ENCODE peak calls at places on chromosomes 12 and 14, in eight cellular contexts. P is CD4-positive, alpha-beta T cell; R is psoas muscle; W is WTC11; J is fibroblast of lung; Y is RWPE2; B is neural crest cell; I is GM12865. D is an unnamed sample.

GRCh38 chr14:61662437-61663311 is 32.6 kb upstream of the HIF1A start:
- DNase-seq in P (peak), W (no peak), I (peak), R (no peak), J (peak), B (no peak), Y (no peak), D (no peak)

GRCh38 chr14:71354142-71354541 is 446.9 kb downstream of the PCNX1 start:
- DNase-seq in B (no peak), I (no peak), J (no peak), Y (no peak), P (no peak), W (no peak), R (no peak), D (no peak)

GRCh38 chr12:98002887-98003493 is 512.4 kb upstream of the TMPO start:
- DNase-seq in J (peak), Y (no peak), B (peak), P (no peak), W (peak), I (peak), R (no peak), D (no peak)

GRCh38 chr12:51814311-51815088 is 34.0 kb downstream of the FIGNL2 start:
- DNase-seq in P (peak), J (peak), I (peak), B (peak), W (peak), Y (no peak), R (peak), D (no peak)

GRCh38 chr14:60091550-60092511 is at the start of gene PCNX4:
- DNase-seq in W (peak), Y (peak), B (peak), P (peak), J (peak), R (peak), I (peak), D (peak)

GRCh38 chr12:18250313-18250916 is 10.9 kb upstream of the PIK3C2G start:
- DNase-seq in W (no peak), P (no peak), I (peak), Y (no peak), R (no peak), J (peak), B (peak), D (no peak)

GRCh38 chr12:26187014-26187413 is 8.4 kb upstream of the SSPN start:
- DNase-seq in I (no peak), Y (no peak), P (no peak), J (no peak), W (no peak), R (no peak), B (no peak), D (no peak)

GRCh38 chr14:68951051-68951797 is 27.9 kb downstream of the ACTN1 start:
- DNase-seq in P (no peak), Y (peak), I (no peak), B (no peak), J (peak), W (no peak), R (peak), D (peak)

GRCh38 chr12:104280111-104280510 is 23.4 kb upstream of the EID3 start:
- DNase-seq in R (no peak), Y (no peak), W (no peak), B (no peak), J (no peak), I (no peak), P (no peak), D (no peak)

GRCh38 chr12:128365831-128366231 is 98.9 kb downstream of the TMEM132C start:
- DNase-seq in I (no peak), P (no peak), Y (no peak), J (no peak), R (peak), B (peak), W (no peak), D (no peak)

GRCh38 chr12:108798551-108799221 is 58.7 kb downstream of the SSH1 start:
- DNase-seq in P (no peak), I (no peak), R (no peak), J (peak), W (no peak), B (no peak), Y (no peak), D (peak)

GRCh38 chr14:102255401-102256190 is 49.4 kb downstream of the MOK start:
- DNase-seq in B (no peak), P (no peak), Y (no peak), I (no peak), J (peak), W (no peak), R (no peak), D (no peak)

GRCh38 chr14:67059576-67059975 is 129.7 kb upstream of the GARIN2 start:
- DNase-seq in Y (no peak), I (no peak), J (no peak), W (no peak), B (no peak), R (no peak), P (no peak), D (no peak)

GRCh38 chr12:113086249-113087164 is 30.0 kb downstream of the DTX1 start:
- DNase-seq in J (no peak), Y (no peak), I (peak), R (no peak), W (no peak), B (no peak), P (peak), D (no peak)

GRCh38 chr12:75526655-75527511 is 15.5 kb upstream of the KRR1 start:
- DNase-seq in Y (no peak), I (peak), R (no peak), P (no peak), W (peak), J (peak), B (peak), D (no peak)

GRCh38 chr12:122399592-122400373 is 22.7 kb downstream of the CLIP1 start:
- DNase-seq in R (peak), P (peak), I (peak), Y (no peak), J (peak), W (peak), B (peak), D (no peak)

GRCh38 chr14:57656853-57657252 is 163.2 kb upstream of the CCDC198 start:
- DNase-seq in R (no peak), I (no peak), Y (no peak), P (no peak), B (no peak), J (no peak), W (no peak), D (no peak)

GRCh38 chr12:89737000-89737399 is 28.4 kb upstream of the ATP2B1 start:
- DNase-seq in B (no peak), I (no peak), W (no peak), P (no peak), R (no peak), Y (no peak), J (no peak), D (no peak)

GRCh38 chr14:92704036-92704804 is 44.2 kb downstream of the LGMN start:
- DNase-seq in R (no peak), I (peak), B (no peak), W (no peak), J (no peak), Y (no peak), P (no peak), D (peak)

GRCh38 chr12:6963016-6963731 is 7.3 kb downstream of the PHB2 start:
- DNase-seq in B (no peak), I (no peak), J (no peak), W (peak), R (peak), P (no peak), Y (peak), D (no peak)

GRCh38 chr12:34336619-34337465 is 314.5 kb downstream of the ALG10 start:
- DNase-seq in B (no peak), I (no peak), P (no peak), Y (no peak), R (no peak), W (no peak), J (no peak), D (no peak)

GRCh38 chr14:74038015-74038859 is 19.1 kb downstream of the BBOF1 start:
- DNase-seq in W (no peak), I (peak), P (no peak), B (no peak), R (no peak), Y (no peak), J (peak), D (no peak)

GRCh38 chr14:26379951-26380350 is 217.9 kb downstream of the NOVA1 start:
- DNase-seq in P (no peak), J (no peak), B (no peak), W (no peak), Y (no peak), R (no peak), I (no peak), D (no peak)

GRCh38 chr14:74510955-74511354 is 17.4 kb downstream of the ISCA2 start:
- DNase-seq in B (no peak), J (peak), W (no peak), I (no peak), R (peak), Y (peak), P (no peak), D (no peak)

GRCh38 chr12:52155048-52155868 is 36.6 kb downstream of the KRT80 start:
- DNase-seq in B (no peak), I (peak), J (peak), R (no peak), W (no peak), P (peak), Y (no peak), D (no peak)

GRCh38 chr14:76948213-76948947 is 80.1 kb downstream of the IRF2BPL start:
- DNase-seq in W (no peak), P (no peak), I (no peak), R (no peak), Y (no peak), B (no peak), J (no peak), D (no peak)

GRCh38 chr12:43072431-43072830 is 479.6 kb downstream of the ADAMTS20 start:
- DNase-seq in R (no peak), B (no peak), J (no peak), W (no peak), I (no peak), Y (no peak), P (no peak), D (no peak)

GRCh38 chr12:19082365-19082911 is 47.1 kb upstream of the PLEKHA5 start:
- DNase-seq in Y (no peak), J (no peak), W (no peak), I (peak), P (no peak), B (no peak), R (no peak), D (no peak)

GRCh38 chr12:27383429-27384260 is 51.0 kb downstream of the BMAL2 start:
- DNase-seq in P (peak), W (peak), I (peak), J (peak), Y (peak), B (peak), R (peak), D (no peak)

GRCh38 chr14:69138189-69138535 is 14.8 kb downstream of the DCAF5 start:
- DNase-seq in B (no peak), J (peak), W (no peak), I (no peak), P (no peak), Y (no peak), R (no peak), D (no peak)

GRCh38 chr12:132406498-132407461 is 77.4 kb upstream of the GALNT9 start:
- DNase-seq in B (no peak), P (no peak), R (no peak), W (no peak), I (no peak), J (no peak), Y (no peak), D (peak)

GRCh38 chr12:58665375-58665774 is 254.9 kb downstream of the LRIG3 start:
- DNase-seq in W (no peak), J (no peak), R (no peak), B (no peak), Y (no peak), P (no peak), I (no peak), D (no peak)

GRCh38 chr14:69312608-69313007 is 52.6 kb downstream of the GALNT16 start:
- DNase-seq in R (no peak), P (no peak), J (no peak), W (no peak), B (no peak), I (no peak), Y (peak), D (no peak)

GRCh38 chr14:54312166-54312801 is 84.5 kb upstream of the CDKN3 start:
- DNase-seq in P (no peak), J (peak), B (no peak), W (no peak), I (no peak), R (peak), Y (peak), D (no peak)

GRCh38 chr12:29428630-29429029 is 47.7 kb upstream of the ERGIC2 start:
- DNase-seq in W (no peak), J (peak), R (no peak), I (peak), P (no peak), Y (no peak), B (no peak), D (no peak)

GRCh38 chr12:120744922-120745493 is 19.4 kb downstream of the ACADS start:
- DNase-seq in P (no peak), R (no peak), J (no peak), B (no peak), Y (no peak), I (no peak), W (no peak), D (peak)

GRCh38 chr12:51678086-51678724 is 87.2 kb downstream of the SCN8A start:
- DNase-seq in W (peak), P (no peak), R (no peak), B (peak), J (peak), Y (no peak), I (peak), D (no peak)

GRCh38 chr12:109943811-109944210 is 43.7 kb downstream of the TCHP start:
- DNase-seq in B (no peak), R (no peak), Y (no peak), W (no peak), J (no peak), P (no peak), I (no peak), D (no peak)

GRCh38 chr12:109946505-109946904 is 46.4 kb downstream of the TCHP start:
- DNase-seq in P (no peak), J (no peak), B (no peak), R (no peak), I (no peak), W (peak), Y (no peak), D (no peak)

GRCh38 chr12:109946913-109947312 is 46.8 kb downstream of the TCHP start:
- DNase-seq in J (no peak), P (no peak), I (no peak), R (no peak), Y (no peak), B (no peak), W (no peak), D (no peak)

GRCh38 chr12:109944561-109944960 is 44.5 kb downstream of the TCHP start:
- DNase-seq in R (no peak), Y (no peak), I (no peak), P (no peak), W (no peak), B (no peak), J (no peak), D (no peak)

DNA sequence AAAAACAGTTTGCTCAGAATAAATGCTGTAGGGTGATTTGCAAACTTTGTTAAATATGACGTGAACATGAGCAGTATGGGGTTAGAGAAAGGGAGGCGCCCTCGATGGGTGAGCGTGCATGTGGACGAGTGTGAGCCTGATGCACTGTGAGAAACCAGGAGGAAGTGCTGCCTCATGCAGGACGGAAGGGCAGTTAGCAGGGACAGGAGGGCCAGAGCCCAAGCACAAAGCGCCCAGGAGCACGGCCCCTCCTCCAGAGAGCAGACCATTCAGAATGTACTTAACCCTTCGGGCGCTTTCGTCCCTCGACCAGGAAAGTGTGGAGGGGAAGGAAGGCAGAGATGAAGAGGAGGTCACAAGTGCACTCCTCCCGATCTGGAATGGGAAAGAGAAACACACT is 44.9 kb downstream of the TCHP start:
- DNase-seq in Y (no peak), P (no peak), J (peak), W (peak), R (no peak), B (peak), I (no peak), D (no peak)
- TF ChIP-seq CTCF in Y (no peak), P (no peak), J (no peak), W (no peak), R (no peak), B (no peak), I (no peak), D (no peak)

DNA sequence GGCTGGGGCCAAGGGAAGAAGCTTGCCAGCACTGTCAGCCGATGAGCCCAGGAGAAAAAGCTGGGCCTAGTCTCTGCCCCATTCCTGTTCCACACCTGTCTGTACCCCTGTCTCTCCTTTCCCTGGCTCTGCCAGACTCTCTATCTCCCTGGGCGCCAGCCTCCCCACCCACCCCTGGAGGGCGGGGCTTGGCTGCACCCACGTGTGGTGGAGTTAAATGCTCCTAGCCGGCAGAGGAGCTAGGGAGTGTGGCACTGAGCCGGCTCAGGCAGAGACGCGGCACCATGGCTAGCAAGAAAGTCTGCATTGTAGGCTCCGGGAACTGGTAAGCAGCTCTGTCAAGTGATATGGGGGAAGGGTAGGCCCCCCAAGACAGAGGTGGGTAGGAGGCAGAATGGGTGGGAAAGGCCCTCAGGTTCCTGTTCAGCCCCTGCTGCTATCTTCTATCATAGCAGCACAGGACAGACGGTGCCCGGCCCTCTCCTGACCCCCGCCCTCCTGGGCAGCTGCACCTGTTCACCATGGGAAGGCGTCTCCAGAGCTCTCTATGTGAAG is at the start of gene GPD1:
- DNase-seq in P (no peak), R (peak), W (peak), Y (no peak), B (no peak), I (no peak), J (peak), D (no peak)
- TF ChIP-seq CTCF in P (no peak), R (no peak), W (no peak), Y (no peak), B (no peak), I (no peak), J (no peak), D (no peak)

GRCh38 chr14:38255408-38255672 is 553 bp downstream of the CLEC14A start:
- DNase-seq in I (no peak), J (peak), W (peak), B (no peak), Y (no peak), P (no peak), R (no peak), D (peak)
- TF ChIP-seq CTCF in I (no peak), J (no peak), W (no peak), B (peak), Y (no peak), P (no peak), R (no peak), D (no peak)

DNA sequence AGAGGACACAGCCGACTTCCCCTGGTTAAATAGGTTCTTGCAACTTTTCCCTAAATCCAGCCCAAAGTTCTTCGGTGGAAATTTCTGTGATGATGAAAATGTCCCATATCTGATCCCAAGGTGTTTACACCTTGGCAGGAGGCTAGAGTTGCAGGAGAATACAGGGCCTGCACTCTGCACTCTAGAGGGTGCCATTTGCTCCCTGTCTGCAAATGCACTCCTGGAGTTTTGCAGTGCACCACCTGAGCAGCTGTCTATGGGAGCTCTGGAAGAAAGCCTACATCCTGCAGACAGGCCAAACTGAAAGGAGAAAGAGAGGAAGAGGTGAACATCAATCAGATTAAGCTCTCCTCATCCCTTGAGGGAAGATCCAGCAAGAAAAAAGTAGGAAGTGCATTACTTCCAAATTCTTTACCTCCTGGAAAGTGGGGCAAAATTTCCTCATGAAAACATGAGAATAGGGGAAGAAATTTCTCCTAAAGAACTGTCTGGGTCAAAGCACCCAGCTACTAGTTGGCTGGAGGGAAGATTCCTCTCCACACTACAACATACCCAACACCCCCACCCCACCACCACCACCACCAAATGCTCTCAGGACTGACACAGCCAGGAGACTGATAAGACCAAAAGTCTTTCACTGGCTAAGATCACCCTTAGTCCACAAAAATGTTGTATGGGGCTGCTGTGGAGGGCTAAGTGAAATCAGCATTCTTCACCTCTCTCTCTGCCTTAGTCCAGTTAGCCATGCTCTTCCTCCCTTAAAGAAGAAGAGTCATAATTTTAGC is 106.4 kb downstream of the NUAK1 start:
- DNase-seq in Y (no peak), B (no peak), P (no peak), I (no peak), J (no peak), R (no peak), W (no peak), D (no peak)
- TF ChIP-seq CTCF in Y (peak), B (no peak), P (no peak), I (no peak), J (no peak), R (peak), W (no peak), D (peak)

DNA sequence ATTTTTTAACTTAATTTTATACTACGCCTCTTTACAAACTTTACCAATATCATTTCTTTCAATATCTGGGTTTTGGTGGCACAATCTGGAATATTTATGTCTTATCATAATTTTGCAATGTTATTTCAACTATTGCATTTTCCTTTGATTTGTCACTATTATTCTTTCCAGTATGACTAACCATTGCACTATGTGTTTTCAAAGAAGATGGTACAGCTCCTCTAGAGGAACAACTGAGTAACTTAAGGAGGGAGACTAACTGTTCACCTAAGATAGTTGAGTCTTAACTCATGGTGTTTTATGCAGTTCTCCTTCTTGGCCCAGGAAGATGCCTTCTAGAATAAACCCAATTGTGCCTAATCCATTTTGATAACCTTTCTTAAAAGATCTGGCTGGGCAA is 60.5 kb upstream of the KIF21A start:
- DNase-seq in J (peak), Y (no peak), R (no peak), I (no peak), P (no peak), B (no peak), W (no peak), D (no peak)
- TF ChIP-seq CTCF in J (no peak), Y (peak), R (no peak), I (no peak), P (no peak), B (peak), W (no peak), D (peak)